ENCODE peak calls at places on chromosomes 4 and X, in nine cellular contexts. Q is astrocyte of the hippocampus; L is stimulated activated CD8-positive, alpha-beta memory T cell treated with anti-CD3 and anti-CD28 coated beads, Interleukin-4, amount 100 ng/mL, for 48 hours; Z is NCI-H524; I is mucosa of descending colon; H is ACHN; X is left cardiac atrium; N is MCF 10A; Y is WTC11. G is an unnamed sample.

GRCh38 chr4:7581477-7581876 is 146.7 kb upstream of the PSAPL1 start:
- DNase-seq in Z (no peak), Y (peak; percentile 78), I (no peak), H (peak; percentile 38), Q (peak; percentile 44), X (no peak), N (peak; percentile 36), L (peak; percentile 34), G (no peak)

GRCh38 chr4:145954924-145955339 is 16.3 kb upstream of the ZNF827 start:
- DNase-seq in H (peak; percentile 67), L (no peak), I (no peak), Y (no peak), X (no peak), Z (peak; percentile 22), Q (peak; percentile 76), N (peak; percentile 99), G (peak; percentile 98)

GRCh38 chr4:122341906-122342305 is 36.9 kb upstream of the ADAD1 start:
- DNase-seq in X (no peak), Q (peak; percentile 76), Y (no peak), L (no peak), Z (no peak), H (peak; percentile 88), N (peak; percentile 53), I (no peak), G (peak; percentile 42)

GRCh38 chr4:99885063-99885664 is 9.1 kb downstream of the LAMTOR3 start:
- DNase-seq in Z (peak; percentile 9), X (no peak), H (peak; percentile 53), N (peak; percentile 64), Q (peak; percentile 61), I (no peak), Y (no peak), L (no peak), G (no peak)

GRCh38 chr4:8267077-8267476 is 2.5 kb upstream of the HTRA3 start:
- DNase-seq in X (peak; percentile 91), N (peak; percentile 81), Q (peak; percentile 63), Y (peak; percentile 78), H (peak; percentile 50), L (peak; percentile 61), I (no peak), Z (peak; percentile 44), G (peak; percentile 44)

GRCh38 chrX:57286507-57287251 is at the start of gene FAAH2:
- DNase-seq in Y (peak; percentile 44), H (peak; percentile 43), L (peak; percentile 53), Z (peak; percentile 28), X (no peak), N (peak; percentile 89), Q (no peak), I (peak; percentile 82), G (peak; percentile 73)

GRCh38 chr4:188061083-188061482 is 48.3 kb downstream of the TRIML2 start:
- DNase-seq in N (no peak), L (no peak), X (no peak), H (no peak), Y (peak; percentile 20), Z (no peak), Q (no peak), I (no peak), G (no peak)

GRCh38 chr4:108080752-108081151 is 88.0 kb downstream of the LEF1 start:
- DNase-seq in H (no peak), X (no peak), N (no peak), Z (no peak), Y (no peak), Q (no peak), I (no peak), L (peak; percentile 54), G (no peak)

GRCh38 chr4:109077486-109077885 is 225.0 kb downstream of the COL25A1 start:
- DNase-seq in X (no peak), Y (no peak), L (no peak), Q (no peak), Z (no peak), H (no peak), N (peak; percentile 46), I (no peak), G (no peak)

GRCh38 chr4:123783936-123784335 is 387.3 kb downstream of the SPRY1 start:
- DNase-seq in I (no peak), H (no peak), N (no peak), Z (no peak), X (no peak), L (no peak), Q (no peak), Y (no peak), G (no peak)